ENCODE peak calls at places on chromosomes 11 and 22, in four cellular contexts. I is CD8-positive, alpha-beta T cell; W is AG04450; N is PC-3. M is an unnamed sample.

GRCh38 chr11:45607995-45608394 is 57.4 kb downstream of the CHST1 start:
- DNase-seq in I (no peak), W (no peak), N (no peak), M (no peak)

GRCh38 chr11:23063261-23063660 is 203.0 kb upstream of the CCDC179 start:
- DNase-seq in I (no peak), W (no peak), N (no peak), M (no peak)

GRCh38 chr11:102603576-102603975 is 21.6 kb downstream of the MMP20 start:
- DNase-seq in I (no peak), W (no peak), N (no peak), M (no peak)

GRCh38 chr22:49598338-49598737 is 229.3 kb downstream of the BRD1 start:
- DNase-seq in I (no peak), W (no peak), N (no peak), M (no peak)

GRCh38 chr11:2142762-2143202 is 3.6 kb upstream of the IGF2 start:
- DNase-seq in I (no peak), W (no peak), N (peak), M (no peak)

GRCh38 chr11:69814902-69815301 is 4.3 kb downstream of the FGF3 start:
- DNase-seq in I (no peak), W (no peak), N (no peak), M (no peak)

GRCh38 chr11:47724041-47724729 is 9.0 kb upstream of the AGBL2 start:
- DNase-seq in I (no peak), W (peak), N (peak), M (no peak)

GRCh38 chr11:88117281-88117858 is 57.9 kb downstream of the RAB38 start:
- DNase-seq in I (no peak), W (no peak), N (no peak), M (no peak)

GRCh38 chr11:92136792-92137191 is 87.8 kb upstream of the FAT3 start:
- DNase-seq in I (no peak), W (no peak), N (peak), M (no peak)

GRCh38 chr11:104467414-104467813 is 303.5 kb upstream of the PDGFD start:
- DNase-seq in I (no peak), W (no peak), N (no peak), M (no peak)

GRCh38 chr11:117199061-117199915 is at the start of gene TAGLN:
- DNase-seq in I (no peak), W (peak), N (peak), M (no peak)

GRCh38 chr11:71172680-71173079 is 79.7 kb downstream of the SHANK2 start:
- DNase-seq in I (no peak), W (no peak), N (no peak), M (peak)

GRCh38 chr11:83410605-83411565 is 124.7 kb upstream of the CCDC90B start:
- DNase-seq in I (no peak), W (no peak), N (no peak), M (no peak)

GRCh38 chr11:115745545-115746265 is 241.5 kb upstream of the CADM1 start:
- DNase-seq in I (no peak), W (no peak), N (no peak), M (no peak)

GRCh38 chr11:124481365-124482323 is 36.1 kb upstream of the OR8B8 start:
- DNase-seq in I (no peak), W (peak), N (peak), M (no peak)

GRCh38 chr11:85627332-85627997 is at the start of gene DLG2:
- DNase-seq in I (no peak), W (no peak), N (peak), M (no peak)

GRCh38 chr11:111335596-111335995 is 37.2 kb downstream of the POU2AF3 start:
- DNase-seq in I (no peak), W (no peak), N (peak), M (no peak)

GRCh38 chr11:12811861-12812260 is 137.6 kb downstream of the TEAD1 start:
- DNase-seq in I (no peak), W (no peak), N (no peak), M (no peak)

GRCh38 chr11:116990061-116990473 is 108.2 kb downstream of the SIK3 start:
- DNase-seq in I (no peak), W (peak), N (peak), M (no peak)

GRCh38 chr11:73159981-73160777 is 18.1 kb upstream of the FCHSD2 start:
- DNase-seq in I (no peak), W (no peak), N (no peak), M (peak)

GRCh38 chr11:94574193-94574961 is 7.2 kb downstream of the PIWIL4 start:
- DNase-seq in I (no peak), W (peak), N (no peak), M (peak)

GRCh38 chr11:29343465-29344333 is 673.1 kb downstream of the KCNA4 start:
- DNase-seq in I (no peak), W (no peak), N (peak), M (no peak)

GRCh38 chr11:100923555-100923954 is 206.1 kb downstream of the PGR start:
- DNase-seq in I (no peak), W (no peak), N (peak), M (no peak)

GRCh38 chr11:70688142-70688541 is 289.8 kb downstream of the CTTN start:
- DNase-seq in I (no peak), W (no peak), N (no peak), M (no peak)

DNA sequence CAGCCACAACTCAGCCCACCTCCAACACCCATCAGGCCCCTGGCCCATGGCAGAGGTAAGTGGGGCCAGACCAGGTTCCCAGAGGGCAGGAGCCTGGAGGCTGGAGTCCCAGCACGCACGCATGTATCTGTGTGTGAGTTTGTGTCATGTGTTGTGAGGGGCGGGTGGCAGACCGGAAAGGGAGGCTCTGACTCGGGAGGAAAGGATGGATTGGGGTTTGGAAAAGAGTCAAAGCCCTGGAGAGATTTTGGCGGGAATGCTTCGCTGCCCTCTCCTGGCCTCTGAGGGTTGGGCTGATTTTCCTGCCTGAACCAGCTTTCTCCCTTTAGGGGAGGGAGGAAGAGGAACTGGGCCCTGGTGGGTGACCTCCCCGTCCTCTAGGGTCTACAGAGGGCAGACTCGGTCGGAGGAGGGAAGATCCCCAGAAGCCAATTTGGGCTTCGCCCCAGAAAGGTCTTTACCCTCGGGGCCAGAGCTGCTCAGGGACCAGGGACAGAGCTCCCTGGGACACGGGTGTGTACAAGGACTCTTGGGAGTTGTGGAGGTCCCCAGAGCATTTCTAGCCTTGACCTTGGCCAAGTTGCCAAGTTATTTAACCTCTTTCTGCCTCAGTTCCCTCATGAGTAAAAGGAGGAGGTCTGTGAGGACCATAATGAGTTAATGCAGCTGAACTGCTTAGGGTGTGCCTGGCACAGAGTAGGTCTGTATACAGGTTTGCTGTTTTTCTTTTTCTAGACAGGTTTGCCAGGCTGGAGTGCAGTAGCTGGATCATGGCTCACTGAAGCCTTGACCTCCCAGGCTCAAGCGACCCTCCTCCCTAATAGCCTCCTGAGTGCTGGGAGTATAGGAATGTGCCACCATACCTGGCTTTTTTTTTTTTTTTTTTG is 6.9 kb downstream of the C11orf68 start:
- DNase-seq in I (no peak), W (no peak), N (peak), M (peak)
- TF ChIP-seq CTCF in I (no peak), W (peak), N (peak), M (no peak)

GRCh38 chr22:37763652-37764051 is 44.1 kb upstream of the GCAT start:
- DNase-seq in I (no peak), W (no peak), N (no peak), M (no peak)

GRCh38 chr22:37763012-37763411 is 44.7 kb upstream of the GCAT start:
- DNase-seq in I (no peak), W (no peak), N (no peak), M (no peak)

GRCh38 chr22:37764622-37765021 is 43.1 kb upstream of the GCAT start:
- DNase-seq in I (no peak), W (no peak), N (no peak), M (no peak)

GRCh38 chr22:37765953-37766566 is 41.7 kb upstream of the GCAT start:
- DNase-seq in I (no peak), W (no peak), N (no peak), M (no peak)

DNA sequence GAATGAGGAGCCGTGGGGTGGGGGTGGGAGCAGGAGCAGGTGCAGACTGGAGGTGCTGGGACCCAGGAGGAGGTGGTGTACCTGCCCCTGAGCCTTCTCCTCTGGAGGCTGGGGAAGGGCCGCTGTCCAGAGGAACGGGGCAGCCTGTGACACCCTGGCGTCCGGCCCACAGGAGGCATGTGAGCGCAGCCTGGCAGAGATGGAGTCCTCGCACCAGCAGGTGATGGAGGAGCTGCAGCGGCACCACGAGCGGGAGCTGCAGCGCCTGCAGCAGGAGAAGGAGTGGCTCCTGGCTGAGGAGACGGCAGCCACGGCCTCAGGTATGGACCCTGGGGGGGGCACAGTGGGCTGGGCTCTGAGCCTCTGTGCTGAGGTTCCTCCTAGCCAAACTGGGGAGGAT is 42.2 kb upstream of the GCAT start:
- DNase-seq in I (no peak), W (no peak), N (no peak), M (no peak)
- TF ChIP-seq CTCF in I (no peak), W (no peak), N (no peak), M (no peak)

GRCh38 chr11:126476256-126476970 is 120.9 kb downstream of the ST3GAL4 start:
- DNase-seq in I (no peak), W (no peak), N (no peak), M (no peak)

GRCh38 chr11:126474220-126474619 is 118.7 kb downstream of the ST3GAL4 start:
- DNase-seq in I (no peak), W (no peak), N (no peak), M (no peak)

GRCh38 chr11:126476977-126477376 is 121.5 kb downstream of the ST3GAL4 start:
- DNase-seq in I (no peak), W (no peak), N (no peak), M (no peak)

GRCh38 chr11:126474888-126475626 is 119.6 kb downstream of the ST3GAL4 start:
- DNase-seq in I (no peak), W (no peak), N (no peak), M (no peak)

GRCh38 chr11:126475627-126475991 is 120.1 kb downstream of the ST3GAL4 start:
- DNase-seq in I (no peak), W (no peak), N (no peak), M (no peak)
- TF ChIP-seq CTCF in I (no peak), W (no peak), N (no peak), M (no peak)

GRCh38 chr11:96357794-96358193 is 14.8 kb upstream of the MAML2 start:
- DNase-seq in I (no peak), W (no peak), N (no peak), M (no peak)

GRCh38 chr11:96358321-96358720 is 15.3 kb upstream of the MAML2 start:
- DNase-seq in I (no peak), W (no peak), N (no peak), M (no peak)

GRCh38 chr11:96361778-96362177 is 18.8 kb upstream of the MAML2 start:
- DNase-seq in I (no peak), W (no peak), N (no peak), M (no peak)

DNA sequence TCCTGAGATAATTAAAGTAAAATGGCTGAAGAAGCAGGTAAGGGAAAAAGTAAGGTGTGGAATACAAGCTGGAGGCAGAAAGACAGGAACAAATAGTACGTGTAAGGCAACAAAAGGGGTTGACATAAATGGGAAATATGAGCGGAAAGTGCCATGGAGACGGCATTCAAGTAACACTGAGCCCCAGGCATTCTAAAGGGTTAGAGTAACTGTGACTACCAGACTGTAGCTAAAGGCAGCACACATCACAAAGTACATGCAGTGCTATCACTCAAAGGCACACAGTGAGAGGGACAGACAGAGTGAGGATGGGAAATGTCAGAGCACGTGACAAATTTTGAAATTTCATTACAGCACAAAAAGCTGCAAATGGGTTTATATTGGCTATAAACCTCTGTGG is 13.8 kb upstream of the MAML2 start:
- DNase-seq in I (no peak), W (no peak), N (no peak), M (no peak)
- TF ChIP-seq CTCF in I (no peak), W (no peak), N (no peak), M (no peak)

GRCh38 chr11:65425105-65425970 is 2.7 kb downstream of the NEAT1 start:
- DNase-seq in I (peak), W (no peak), N (peak), M (peak)
- TF ChIP-seq CTCF in I (no peak), W (peak), N (peak), M (no peak)

GRCh38 chr22:46609175-46609690 is 11.0 kb upstream of the GRAMD4 start:
- DNase-seq in I (no peak), W (no peak), N (peak), M (no peak)
- TF ChIP-seq CTCF in I (no peak), W (no peak), N (no peak), M (no peak)